ENCODE peak calls at places on chromosomes 11 and 22, in four cellular contexts. P is K562, C is A549, U is HepG2. R is an unnamed sample.

GRCh38 chr11:128565881-128566280 is 21.5 kb downstream of the ETS1 start:
- DNase-seq in P (no peak), C (no peak), U (no peak), R (no peak)

GRCh38 chr11:82902880-82903279 is 1.3 kb downstream of the DDIAS start:
- DNase-seq in P (no peak), C (no peak), U (no peak), R (no peak)

GRCh38 chr11:76207642-76208378 is 1.5 kb upstream of the WNT11 start:
- DNase-seq in P (peak; percentile 87), C (peak; percentile 85), U (peak; percentile 42), R (peak; percentile 84)

GRCh38 chr11:20089796-20090653 is 70.2 kb downstream of the DBX1 start:
- DNase-seq in P (peak; percentile 81), C (no peak), U (peak; percentile 32), R (no peak)

GRCh38 chr22:25940479-25940878 is 198.5 kb downstream of the MYO18B start:
- DNase-seq in P (no peak), C (no peak), U (no peak), R (no peak)

GRCh38 chr11:110490886-110491285 is 61.1 kb downstream of the FDX1 start:
- DNase-seq in P (peak; percentile 7), C (no peak), U (no peak), R (no peak)

GRCh38 chr22:50200333-50201190 is at the start of gene SELENOO:
- DNase-seq in P (peak; percentile 92), C (peak; percentile 83), U (peak; percentile 75), R (peak; percentile 89)

GRCh38 chr11:19370100-19370861 is 129.5 kb upstream of the E2F8 start:
- DNase-seq in P (no peak), C (no peak), U (no peak), R (no peak)

GRCh38 chr11:120146413-120147093 is 8.6 kb upstream of the TRIM29 start:
- DNase-seq in P (no peak), C (no peak), U (no peak), R (no peak)

GRCh38 chr11:129965248-129965647 is 37.4 kb downstream of the PRDM10 start:
- DNase-seq in P (no peak), C (no peak), U (no peak), R (no peak)

GRCh38 chr11:24793479-24793878 is 296.6 kb downstream of the LUZP2 start:
- DNase-seq in P (no peak), C (no peak), U (no peak), R (no peak)

GRCh38 chr11:6703247-6704063 is 20.3 kb upstream of the MRPL17 start:
- DNase-seq in P (peak; percentile 54), C (peak; percentile 58), U (peak; percentile 64), R (peak; percentile 36)

GRCh38 chr11:86999859-87000753 is 37.6 kb upstream of the TMEM135 start:
- DNase-seq in P (peak; percentile 96), C (peak; percentile 56), U (peak; percentile 99), R (no peak)

GRCh38 chr11:2750601-2751522 is 51.1 kb upstream of the KCNQ1OT1 start:
- DNase-seq in P (peak; percentile 50), C (no peak), U (no peak), R (no peak)

GRCh38 chr11:62149986-62150886 is 26.4 kb downstream of the INCENP start:
- DNase-seq in P (no peak), C (no peak), U (no peak), R (no peak)
- TF ChIP-seq HMGXB4 in P (no peak), C (no peak), U (no peak), R (no peak)

DNA sequence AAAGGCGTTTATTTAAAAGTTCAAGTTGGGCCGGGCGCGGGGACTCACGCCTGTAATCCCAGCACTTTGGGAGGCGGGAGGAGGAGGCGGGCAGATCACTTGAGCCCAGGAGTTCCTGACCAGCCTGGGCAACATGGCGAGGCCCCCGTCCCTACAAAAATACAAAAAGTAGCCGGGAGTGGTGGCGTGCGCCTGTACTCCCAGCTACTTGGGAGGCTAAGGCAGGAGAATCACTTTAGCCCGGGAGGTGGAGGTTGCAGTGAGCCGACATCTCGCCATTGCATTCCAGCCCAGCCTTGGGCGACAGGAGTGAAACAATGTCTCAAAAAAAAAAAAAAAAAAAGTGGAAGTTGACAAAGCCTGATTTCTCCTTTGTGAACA is 757 bp downstream of the PTPMT1 start:
- DNase-seq in P (peak; percentile 39), C (no peak), U (no peak), R (peak; percentile 25)
- TF ChIP-seq HMGXB4 in P (no peak), C (no peak), U (no peak), R (no peak)

DNA sequence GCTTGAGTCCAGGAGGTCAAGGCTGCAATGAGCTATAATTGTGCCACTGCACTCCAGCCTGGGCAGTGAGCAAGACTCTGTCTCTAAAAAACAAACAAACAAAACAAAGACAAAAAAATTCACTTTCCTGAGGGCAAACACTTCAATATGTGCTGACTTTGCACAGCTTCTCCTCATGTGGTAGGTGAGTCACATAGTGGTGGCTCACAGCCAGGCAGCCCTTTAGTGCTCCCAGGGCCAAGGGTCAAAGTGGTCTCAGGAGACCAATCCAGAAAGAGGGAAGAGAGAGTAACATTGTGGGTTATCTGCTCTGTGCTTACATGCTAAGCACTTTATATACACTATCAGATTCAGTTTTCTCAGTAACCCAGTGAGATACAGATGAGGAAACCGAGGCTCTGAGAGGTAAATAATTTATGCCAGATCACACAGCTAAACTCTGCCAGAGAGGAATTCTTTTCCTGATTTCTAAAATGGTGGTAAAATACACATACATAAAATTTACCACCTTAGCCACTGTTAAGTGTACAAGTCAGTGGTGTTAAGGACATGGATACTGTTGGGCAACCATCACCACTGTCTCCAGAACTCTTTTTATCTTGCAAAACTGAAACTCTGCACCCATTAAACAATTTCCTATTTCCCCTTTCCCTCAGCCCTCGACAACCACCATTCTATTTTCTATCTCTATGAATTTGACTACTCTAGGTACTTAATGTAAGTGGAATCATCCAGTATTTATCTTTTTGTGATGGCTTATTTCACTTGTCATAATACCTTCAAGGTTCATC is 231.7 kb upstream of the NARS2 start:
- DNase-seq in P (no peak), C (no peak), U (no peak), R (no peak)
- TF ChIP-seq HMGXB4 in P (no peak), C (no peak), U (no peak), R (no peak)

GRCh38 chr11:64306876-64307622 is 1.7 kb downstream of the ESRRA start:
- DNase-seq in P (no peak), C (peak; percentile 46), U (peak; percentile 60), R (no peak)
- TF ChIP-seq HMGXB4 in P (no peak), C (no peak), U (no peak), R (no peak)

R was measured in WTC11.